ENCODE peak calls at places on chromosomes 12 and 14, in seven cellular contexts. S, Z, H, O, F, E and B are unnamed samples.

GRCh38 chr12:50742776-50743175 is 21.1 kb upstream of the ATF1 start:
- DNase-seq in Z (no peak), E (no peak), F (no peak), S (no peak), O (no peak), H (no peak), B (no peak)

GRCh38 chr12:13534242-13534641 is 337.7 kb downstream of the EMP1 start:
- DNase-seq in F (no peak), Z (no peak), E (no peak), H (no peak), O (no peak), S (no peak), B (no peak)

GRCh38 chr14:91175802-91176201 is 61.9 kb downstream of the DGLUCY start:
- DNase-seq in F (no peak), S (no peak), Z (no peak), O (no peak), H (no peak), E (no peak), B (no peak)

GRCh38 chr12:96258451-96258933 is 64.3 kb downstream of the ELK3 start:
- DNase-seq in E (peak), F (no peak), S (no peak), Z (peak), H (no peak), O (no peak), B (no peak)

GRCh38 chr12:8742501-8742900 is 44.7 kb downstream of the RIMKLB start:
- DNase-seq in S (no peak), O (no peak), F (no peak), E (no peak), Z (peak), H (no peak), B (peak)

GRCh38 chr14:85437143-85437542 is 92.8 kb upstream of the FLRT2 start:
- DNase-seq in E (peak), F (no peak), H (no peak), O (no peak), Z (peak), S (peak), B (peak)

GRCh38 chr12:7588703-7589329 is 76.9 kb downstream of the APOBEC1 start:
- DNase-seq in H (no peak), E (peak), S (peak), Z (peak), F (no peak), O (peak), B (no peak)

GRCh38 chr14:31068235-31068634 is 42.1 kb upstream of the STRN3 start:
- DNase-seq in Z (no peak), H (no peak), E (no peak), F (no peak), S (no peak), O (no peak), B (no peak)

GRCh38 chr12:55706840-55707671 is 648 bp downstream of the ITGA7 start:
- DNase-seq in S (no peak), F (no peak), O (peak), H (no peak), E (peak), Z (no peak), B (no peak)

GRCh38 chr12:42638011-42638410 is 48.5 kb upstream of the PRICKLE1 start:
- DNase-seq in H (no peak), S (no peak), Z (no peak), F (no peak), E (peak), O (no peak), B (no peak)

GRCh38 chr14:35337074-35337556 is 44.9 kb downstream of the PSMA6 start:
- DNase-seq in H (no peak), S (no peak), F (no peak), Z (no peak), E (no peak), O (no peak), B (no peak)

GRCh38 chr14:32202941-32203882 is at the start of gene RNU6-8:
- DNase-seq in S (peak), F (peak), Z (peak), H (peak), E (peak), O (peak), B (no peak)

GRCh38 chr14:64944861-64945260 is 2.3 kb upstream of the GPX2 start:
- DNase-seq in Z (no peak), F (no peak), E (no peak), S (no peak), O (no peak), H (no peak), B (no peak)

GRCh38 chr12:75236206-75236605 is 26.6 kb upstream of the KCNC2 start:
- DNase-seq in F (no peak), H (no peak), Z (peak), E (no peak), O (no peak), S (no peak), B (peak)

GRCh38 chr12:90672081-90672480 is 282.9 kb downstream of the CCER1 start:
- DNase-seq in S (no peak), F (no peak), O (no peak), Z (no peak), H (no peak), E (no peak), B (no peak)

GRCh38 chr14:74855945-74856344 is 20.0 kb downstream of the PROX2 start:
- DNase-seq in F (no peak), O (no peak), Z (no peak), H (no peak), E (no peak), S (no peak), B (no peak)

GRCh38 chr12:6383572-6384498 is at the start of gene LTBR:
- DNase-seq in O (peak), S (peak), Z (peak), F (peak), E (peak), H (peak), B (peak)

GRCh38 chr12:121240484-121241202 is 30.7 kb downstream of the P2RX4 start:
- DNase-seq in H (peak), Z (no peak), E (peak), S (no peak), F (peak), O (peak), B (no peak)

GRCh38 chr12:68641138-68641537 is 30.4 kb downstream of the RAP1B start:
- DNase-seq in E (no peak), O (no peak), H (no peak), F (no peak), S (no peak), Z (peak), B (no peak)

DNA sequence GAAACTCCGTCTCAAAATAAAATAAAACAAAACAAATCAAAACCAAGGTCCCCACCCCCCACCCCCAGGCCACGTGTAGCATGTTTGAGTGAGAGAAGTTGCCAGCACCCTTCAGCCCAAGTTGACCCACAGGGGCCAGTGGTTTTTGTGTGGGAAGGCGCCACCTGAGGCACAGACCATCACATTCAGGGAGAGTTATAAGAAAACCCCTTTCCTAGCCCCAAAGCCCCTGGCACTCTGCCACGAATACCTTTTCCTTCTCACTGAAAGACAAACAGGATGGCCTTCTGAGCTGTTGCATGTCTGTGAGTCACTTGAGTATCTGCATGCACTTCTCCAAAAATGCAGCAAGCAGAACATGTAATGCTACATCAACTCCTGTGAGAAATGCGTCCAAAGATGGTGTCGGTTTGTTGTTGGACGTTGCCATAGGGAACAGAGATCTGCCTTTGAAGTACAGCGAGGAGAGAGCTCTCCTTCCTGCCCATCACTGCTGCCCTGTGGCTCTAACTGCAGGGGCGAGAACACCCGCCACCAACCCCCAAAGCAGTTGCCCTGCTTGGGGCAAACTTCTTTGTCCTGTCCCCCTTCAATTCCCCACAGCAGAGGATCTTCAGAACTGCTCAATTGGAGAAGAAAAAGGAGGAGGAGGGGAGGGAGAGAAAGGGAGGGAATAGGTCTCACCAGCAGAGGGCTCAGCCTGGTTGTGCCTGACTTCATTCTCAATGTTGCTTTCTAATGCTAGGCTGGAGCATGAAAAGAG is 2.7 kb upstream of the TRAF3 start:
- DNase-seq in H (no peak), S (peak), Z (peak), E (peak), O (peak), F (peak), B (peak)
- H3K27ac ChIP-seq in H (peak), S (peak), Z (no peak), E (no peak), O (no peak), F (no peak), B (peak)

GRCh38 chr14:21039059-21039422 is 3.1 kb upstream of the RNASE7 start:
- DNase-seq in O (peak), F (peak), Z (peak), E (peak), S (no peak), H (no peak), B (no peak)
- H3K27ac ChIP-seq in O (no peak), F (peak), Z (no peak), E (no peak), S (no peak), H (peak), B (peak)

GRCh38 chr12:103456006-103456405 is 39.8 kb downstream of the C12orf42 start:
- DNase-seq in O (no peak), F (no peak), S (no peak), H (no peak), E (peak), Z (no peak), B (no peak)

GRCh38 chr12:103462675-103463074 is 33.1 kb downstream of the C12orf42 start:
- DNase-seq in Z (no peak), F (no peak), H (no peak), E (no peak), O (no peak), S (no peak), B (no peak)

GRCh38 chr12:103455020-103455763 is 40.6 kb downstream of the C12orf42 start:
- DNase-seq in O (no peak), F (no peak), H (no peak), Z (no peak), E (no peak), S (no peak), B (no peak)

GRCh38 chr12:103457471-103457870 is 38.3 kb downstream of the C12orf42 start:
- DNase-seq in F (no peak), S (no peak), H (no peak), E (no peak), Z (no peak), O (no peak), B (no peak)
- H3K27ac ChIP-seq in F (no peak), S (no peak), H (no peak), E (no peak), Z (no peak), O (no peak), B (no peak)

GRCh38 chr12:113093409-113094101 is 37.0 kb downstream of the DTX1 start:
- DNase-seq in F (no peak), Z (no peak), H (no peak), S (no peak), O (no peak), E (no peak), B (no peak)

GRCh38 chr12:113092478-113093408 is 36.2 kb downstream of the DTX1 start:
- DNase-seq in O (peak), Z (no peak), S (peak), H (no peak), E (peak), F (no peak), B (no peak)

GRCh38 chr12:113090740-113091139 is 34.2 kb downstream of the DTX1 start:
- DNase-seq in E (no peak), Z (no peak), O (no peak), F (no peak), S (no peak), H (no peak), B (no peak)

GRCh38 chr12:113089839-113090238 is 33.3 kb downstream of the DTX1 start:
- DNase-seq in F (no peak), S (no peak), E (no peak), O (no peak), H (no peak), Z (no peak), B (no peak)

GRCh38 chr12:113091506-113091905 is 35.0 kb downstream of the DTX1 start:
- DNase-seq in H (no peak), E (no peak), F (no peak), Z (no peak), S (no peak), O (no peak), B (no peak)
- H3K27ac ChIP-seq in H (no peak), E (no peak), F (no peak), Z (no peak), S (no peak), O (no peak), B (no peak)

GRCh38 chr12:57833672-57834071 is 12.9 kb downstream of the CTDSP2 start:
- DNase-seq in O (no peak), F (no peak), Z (no peak), E (no peak), H (no peak), S (no peak), B (no peak)

GRCh38 chr12:57835366-57836288 is 10.9 kb downstream of the CTDSP2 start:
- DNase-seq in S (no peak), E (no peak), Z (no peak), O (no peak), H (no peak), F (no peak), B (no peak)

GRCh38 chr12:57834086-57834876 is 12.2 kb downstream of the CTDSP2 start:
- DNase-seq in H (no peak), O (no peak), S (no peak), Z (no peak), E (no peak), F (no peak), B (no peak)

GRCh38 chr12:57830393-57830792 is 11.9 kb upstream of the AVIL start:
- DNase-seq in O (no peak), E (no peak), Z (no peak), F (no peak), H (no peak), S (no peak), B (no peak)

GRCh38 chr12:57832966-57833365 is 13.6 kb downstream of the CTDSP2 start:
- DNase-seq in F (no peak), S (no peak), H (no peak), O (no peak), E (peak), Z (no peak), B (no peak)
- H3K27ac ChIP-seq in F (peak), S (no peak), H (peak), O (no peak), E (no peak), Z (no peak), B (no peak)

DNA sequence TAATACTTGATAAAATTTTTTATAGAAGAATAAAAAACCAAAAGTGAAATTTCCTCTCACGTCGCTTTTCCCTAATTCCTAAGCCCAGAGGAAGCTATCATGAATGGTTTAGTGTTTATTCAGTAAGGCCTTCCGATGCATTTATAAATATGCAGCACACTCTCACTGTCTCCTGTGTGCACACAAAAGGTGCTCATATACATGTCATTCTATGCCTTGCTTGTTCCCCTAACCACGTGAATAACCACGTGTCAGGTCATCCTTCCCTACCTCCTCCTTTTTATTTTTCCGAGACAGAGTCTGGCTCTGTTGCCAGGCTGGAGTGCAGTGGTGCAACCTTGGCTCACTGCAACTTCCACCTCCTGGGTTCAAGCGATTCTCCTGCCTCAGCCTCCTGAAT is 29.6 kb downstream of the PIGH start:
- DNase-seq in F (no peak), E (no peak), O (no peak), S (no peak), Z (no peak), H (no peak), B (no peak)
- H3K27ac ChIP-seq in F (no peak), E (no peak), O (no peak), S (no peak), Z (no peak), H (no peak), B (no peak)